ENCODE peak calls at places on chromosomes 12 and 14, in seven cellular contexts. L, F, Q, A, C, I and V are unnamed samples.

GRCh38 chr14:96081767-96082400 is 42.7 kb downstream of the C14orf132 start:
- DNase-seq in A (no peak), F (no peak), Q (no peak), C (no peak), I (no peak), L (no peak), V (no peak)

GRCh38 chr12:5655120-5655519 is 223.2 kb downstream of the NTF3 start:
- DNase-seq in F (no peak), A (no peak), C (no peak), Q (no peak), L (no peak), I (no peak), V (no peak)

GRCh38 chr14:76867536-76868452 is 41.6 kb downstream of the LRRC74A start:
- DNase-seq in L (no peak), Q (no peak), A (no peak), I (no peak), C (no peak), F (no peak), V (no peak)

GRCh38 chr12:71782007-71782406 is 27.3 kb downstream of the RAB21 start:
- DNase-seq in C (no peak), F (no peak), A (no peak), I (no peak), Q (no peak), L (peak), V (no peak)

GRCh38 chr14:100018482-100018881 is 46.7 kb upstream of the EVL start:
- DNase-seq in F (no peak), L (no peak), Q (no peak), I (no peak), C (no peak), A (no peak), V (no peak)

GRCh38 chr14:104102282-104102914 is 16.9 kb downstream of the ASPG start:
- DNase-seq in C (no peak), F (no peak), Q (no peak), A (no peak), I (no peak), L (no peak), V (no peak)

GRCh38 chr14:51228890-51229289 is 11.2 kb upstream of the TMX1 start:
- DNase-seq in F (no peak), A (no peak), C (no peak), I (no peak), Q (no peak), L (no peak), V (no peak)

GRCh38 chr12:111150894-111151293 is 218.0 kb downstream of the PHETA1 start:
- DNase-seq in Q (no peak), L (no peak), F (no peak), A (no peak), C (no peak), I (no peak), V (no peak)

GRCh38 chr14:49861581-49861922 is 9.0 kb upstream of the NEMF start:
- DNase-seq in L (peak), C (no peak), Q (peak), I (peak), F (peak), A (peak), V (no peak)

GRCh38 chr12:31797230-31797872 is 68.5 kb upstream of the AMN1 start:
- DNase-seq in A (no peak), I (no peak), L (no peak), Q (no peak), F (no peak), C (no peak), V (no peak)

GRCh38 chr12:59316938-59317337 is 278.9 kb upstream of the SLC16A7 start:
- DNase-seq in L (no peak), F (no peak), C (no peak), I (no peak), Q (no peak), A (no peak), V (no peak)

GRCh38 chr12:112375105-112375504 is 7.1 kb downstream of the HECTD4 start:
- DNase-seq in C (no peak), L (no peak), F (no peak), A (no peak), I (no peak), Q (no peak), V (no peak)

GRCh38 chr14:57486767-57487379 is 6.8 kb downstream of the CCDC198 start:
- DNase-seq in A (no peak), L (peak), C (peak), I (no peak), Q (no peak), F (no peak), V (peak)

GRCh38 chr14:52950410-52950897 is 396 bp downstream of the FERMT2 start:
- DNase-seq in L (no peak), Q (no peak), C (peak), I (no peak), A (peak), F (peak), V (peak)

GRCh38 chr12:101485015-101485414 is 9.9 kb downstream of the SPIC start:
- DNase-seq in I (no peak), C (no peak), A (no peak), L (no peak), Q (peak), F (no peak), V (no peak)

GRCh38 chr14:60095781-60096450 is 4.2 kb downstream of the PCNX4 start:
- DNase-seq in L (no peak), C (no peak), I (no peak), F (no peak), Q (no peak), A (no peak), V (no peak)

GRCh38 chr14:26839481-26839880 is 241.6 kb upstream of the NOVA1 start:
- DNase-seq in Q (no peak), F (no peak), A (no peak), C (no peak), I (no peak), L (no peak), V (no peak)

GRCh38 chr12:128583453-128583852 is 240.3 kb downstream of the SLC15A4 start:
- DNase-seq in Q (no peak), F (no peak), A (no peak), I (no peak), C (no peak), L (no peak), V (no peak)

GRCh38 chr12:22333751-22334695 is 484 bp downstream of the ST8SIA1 start:
- DNase-seq in A (peak), F (peak), I (peak), C (no peak), L (no peak), Q (no peak), V (peak)

GRCh38 chr12:8449293-8449944 is 6.3 kb upstream of the CLEC6A start:
- DNase-seq in F (no peak), L (peak), I (no peak), Q (no peak), C (no peak), A (no peak), V (no peak)

GRCh38 chr14:96410119-96410518 is 18.2 kb downstream of the AK7 start:
- DNase-seq in C (no peak), Q (no peak), L (no peak), I (no peak), F (no peak), A (no peak), V (no peak)

GRCh38 chr14:56648508-56649301 is 69.1 kb downstream of the TMEM260 start:
- DNase-seq in Q (no peak), F (no peak), L (no peak), I (no peak), A (no peak), C (no peak), V (no peak)

GRCh38 chr14:23345987-23346692 is 6.5 kb downstream of the SLC22A17 start:
- DNase-seq in I (no peak), Q (no peak), L (no peak), F (no peak), C (no peak), A (no peak), V (no peak)

GRCh38 chr14:35822501-35822900 is 3.6 kb upstream of the BRMS1L start:
- DNase-seq in C (no peak), I (no peak), A (no peak), L (no peak), F (no peak), Q (no peak), V (no peak)

GRCh38 chr12:77494306-77494705 is 336.4 kb upstream of the NAV3 start:
- DNase-seq in I (no peak), A (no peak), L (no peak), C (no peak), Q (no peak), F (no peak), V (no peak)

GRCh38 chr12:49201595-49202295 is 12.9 kb upstream of the TUBA1A start:
- DNase-seq in Q (peak), I (no peak), C (no peak), A (no peak), L (peak), F (no peak), V (no peak)

GRCh38 chr12:120820885-120821510 is 83.2 kb downstream of the SPPL3 start:
- DNase-seq in F (no peak), C (no peak), A (no peak), L (no peak), I (peak), Q (no peak), V (no peak)

GRCh38 chr12:57657744-57658143 is 24.7 kb upstream of the B4GALNT1 start:
- DNase-seq in L (no peak), C (peak), Q (no peak), I (no peak), A (no peak), F (no peak), V (no peak)

GRCh38 chr12:47286676-47287075 is 206.9 kb upstream of the AMIGO2 start:
- DNase-seq in L (no peak), Q (no peak), I (no peak), C (no peak), A (no peak), F (no peak), V (no peak)

GRCh38 chr12:99261256-99261655 is 386.3 kb upstream of the GARIN6 start:
- DNase-seq in I (no peak), Q (no peak), L (no peak), A (no peak), F (no peak), C (no peak), V (no peak)

GRCh38 chr12:130968611-130969010 is 14.9 kb downstream of the ADGRD1 start:
- DNase-seq in A (no peak), Q (no peak), I (no peak), L (no peak), C (no peak), F (no peak), V (no peak)

GRCh38 chr14:54577977-54578376 is 11.0 kb downstream of the SAMD4A start:
- DNase-seq in C (no peak), L (no peak), F (no peak), Q (no peak), A (no peak), I (no peak), V (no peak)